ENCODE peak calls at places on chromosomes 7 and 10, in six cellular contexts. A is heart right ventricle, I is cardiac fibroblast, B is GM06990, J is mammary epithelial cell, M is H1. Y is an unnamed sample.

GRCh38 chr7:73876973-73877372 is 16.0 kb downstream of the TMEM270 start:
- DNase-seq in I (no peak), A (no peak), M (no peak), J (no peak), B (no peak), Y (no peak)

GRCh38 chr10:107091126-107091525 is 73.4 kb downstream of the SORCS1 start:
- DNase-seq in I (no peak), M (no peak), A (no peak), B (no peak), J (no peak), Y (no peak)

GRCh38 chr7:47771990-47772360 is 176.3 kb downstream of the PKD1L1 start:
- DNase-seq in I (peak; percentile 32), J (no peak), M (no peak), B (no peak), A (no peak), Y (peak; percentile 16)

GRCh38 chr7:95596183-95597135 is at the start of gene PDK4:
- DNase-seq in B (no peak), A (peak; percentile 95), J (peak; percentile 1), M (peak; percentile 85), I (peak; percentile 74), Y (peak; percentile 88)

GRCh38 chr7:4730276-4730675 is 45.1 kb upstream of the AP5Z1 start:
- DNase-seq in I (no peak), A (no peak), J (no peak), M (no peak), B (no peak), Y (no peak)

GRCh38 chr10:28991738-28992270 is 297.1 kb upstream of the LYZL1 start:
- DNase-seq in A (peak; percentile 32), B (no peak), M (peak; percentile 83), I (peak; percentile 69), J (peak; percentile 31), Y (peak; percentile 71)

GRCh38 chr10:62735464-62736188 is 68.9 kb upstream of the ADO start:
- DNase-seq in J (peak; percentile 50), A (no peak), M (no peak), I (peak; percentile 36), B (peak; percentile 54), Y (peak; percentile 35)

GRCh38 chr10:115082521-115082920 is 10.6 kb upstream of the ATRNL1 start:
- DNase-seq in J (peak; percentile 11), I (peak; percentile 41), M (no peak), A (no peak), B (no peak), Y (peak; percentile 72)

GRCh38 chr10:131195116-131195515 is 116.4 kb downstream of the TCERG1L start:
- DNase-seq in I (no peak), A (no peak), J (no peak), B (no peak), M (peak; percentile 7), Y (no peak)

GRCh38 chr7:150850273-150850672 is 2.0 kb upstream of the AOC1 start:
- DNase-seq in B (no peak), J (no peak), A (no peak), M (no peak), I (no peak), Y (no peak)

GRCh38 chr10:29257106-29257783 is 31.6 kb upstream of the LYZL1 start:
- DNase-seq in I (peak; percentile 93), A (peak; percentile 27), J (peak; percentile 40), M (no peak), B (no peak), Y (peak; percentile 99)

GRCh38 chr7:121515181-121515580 is 119.1 kb upstream of the FAM3C start:
- DNase-seq in J (peak; percentile 82), A (no peak), M (no peak), I (no peak), B (no peak), Y (no peak)

GRCh38 chr10:74869635-74870034 is 43.2 kb downstream of the KAT6B start:
- DNase-seq in J (no peak), A (no peak), M (no peak), I (no peak), B (no peak), Y (no peak)

GRCh38 chr10:12513003-12513365 is 163.6 kb downstream of the CAMK1D start:
- DNase-seq in I (no peak), A (no peak), B (no peak), M (no peak), J (no peak), Y (no peak)

GRCh38 chr10:72333111-72334012 is 21.4 kb downstream of the DNAJB12 start:
- DNase-seq in I (no peak), M (no peak), A (no peak), J (no peak), B (no peak), Y (no peak)

GRCh38 chr10:10499839-10500238 is 517.8 kb upstream of the CELF2 start:
- DNase-seq in M (no peak), J (no peak), A (no peak), B (no peak), I (peak; percentile 82), Y (peak; percentile 77)

GRCh38 chr7:20199015-20199737 is 18.0 kb downstream of the MACC1 start:
- DNase-seq in I (peak; percentile 73), M (no peak), A (no peak), J (peak; percentile 92), B (peak; percentile 68), Y (peak; percentile 84)

GRCh38 chr7:138924551-138925225 is 56.5 kb downstream of the KIAA1549 start:
- DNase-seq in B (no peak), I (no peak), A (no peak), J (no peak), M (no peak), Y (no peak)

GRCh38 chr10:78937800-78938694 is 130.7 kb upstream of the ZMIZ1 start:
- DNase-seq in J (no peak), I (no peak), B (no peak), M (no peak), A (no peak), Y (no peak)

GRCh38 chr10:22849077-22849810 is 78.6 kb upstream of the ARMC3 start:
- DNase-seq in A (peak; percentile 65), I (peak; percentile 64), M (no peak), J (peak; percentile 40), B (no peak), Y (peak; percentile 65)

GRCh38 chr10:95264227-95265051 is 26.4 kb downstream of the PDLIM1 start:
- DNase-seq in M (peak; percentile 52), B (no peak), I (no peak), A (no peak), J (peak; percentile 94), Y (no peak)

GRCh38 chr10:17041626-17042520 is 87.7 kb downstream of the CUBN start:
- DNase-seq in M (no peak), B (no peak), A (no peak), I (peak; percentile 26), J (no peak), Y (no peak)

GRCh38 chr10:6924166-6924565 is 344.1 kb upstream of the PRKCQ start:
- DNase-seq in J (peak; percentile 76), B (no peak), A (no peak), I (peak; percentile 7), M (no peak), Y (no peak)

GRCh38 chr7:18901351-18901750 is 216.1 kb downstream of the TWIST1 start:
- DNase-seq in J (no peak), M (no peak), I (no peak), A (no peak), B (no peak), Y (no peak)

GRCh38 chr10:71713135-71714040 is 6.2 kb downstream of the C10orf105 start:
- DNase-seq in J (peak; percentile 95), I (peak; percentile 87), M (no peak), A (peak; percentile 88), B (no peak), Y (peak; percentile 23)

GRCh38 chr10:50604049-50604640 is 19.6 kb downstream of the SGMS1 start:
- DNase-seq in J (no peak), B (peak; percentile 30), A (no peak), I (no peak), M (no peak), Y (no peak)

GRCh38 chr7:27167170-27167505 is 1.8 kb upstream of the HOXA9 start:
- DNase-seq in A (no peak), J (no peak), M (no peak), I (no peak), B (no peak), Y (no peak)

GRCh38 chr7:115574676-115575291 is 455.8 kb downstream of the TFEC start:
- DNase-seq in M (no peak), I (no peak), J (no peak), B (no peak), A (no peak), Y (no peak)

GRCh38 chr10:110284262-110284661 is 20.5 kb downstream of the SMNDC1 start:
- DNase-seq in I (no peak), A (no peak), B (no peak), J (no peak), M (no peak), Y (no peak)

GRCh38 chr7:117119192-117119924 is 166.1 kb downstream of the ST7 start:
- DNase-seq in I (peak; percentile 90), M (peak; percentile 89), A (peak; percentile 82), J (peak; percentile 57), B (peak; percentile 14), Y (peak; percentile 85)

GRCh38 chr10:105586451-105587098 is 945.5 kb downstream of the SORCS3 start:
- DNase-seq in A (no peak), I (no peak), M (no peak), B (no peak), J (peak; percentile 1), Y (peak; percentile 1)

GRCh38 chr7:1062296-1063294 is 18.2 kb downstream of the GPR146 start:
- DNase-seq in I (no peak), A (no peak), J (no peak), M (no peak), B (peak; percentile 60), Y (no peak)
- TF ChIP-seq CTCF in I (no peak), A (no peak), J (no peak), M (no peak), B (no peak), Y (no peak)

GRCh38 chr7:127588697-127589482 is 679 bp downstream of the ARF5 start:
- DNase-seq in A (peak; percentile 45), B (peak; percentile 52), I (peak; percentile 55), J (peak; percentile 55), M (peak; percentile 84), Y (peak; percentile 59)
- H3K4me3 ChIP-seq in A (peak overlapping the region; percentile 100), B (peak overlapping the region; percentile 89), I (peak overlapping the region; percentile 88), J (peak overlapping the region; percentile 96), M (peak overlapping the region; percentile 87), Y (peak overlapping the region; percentile 89)

DNA sequence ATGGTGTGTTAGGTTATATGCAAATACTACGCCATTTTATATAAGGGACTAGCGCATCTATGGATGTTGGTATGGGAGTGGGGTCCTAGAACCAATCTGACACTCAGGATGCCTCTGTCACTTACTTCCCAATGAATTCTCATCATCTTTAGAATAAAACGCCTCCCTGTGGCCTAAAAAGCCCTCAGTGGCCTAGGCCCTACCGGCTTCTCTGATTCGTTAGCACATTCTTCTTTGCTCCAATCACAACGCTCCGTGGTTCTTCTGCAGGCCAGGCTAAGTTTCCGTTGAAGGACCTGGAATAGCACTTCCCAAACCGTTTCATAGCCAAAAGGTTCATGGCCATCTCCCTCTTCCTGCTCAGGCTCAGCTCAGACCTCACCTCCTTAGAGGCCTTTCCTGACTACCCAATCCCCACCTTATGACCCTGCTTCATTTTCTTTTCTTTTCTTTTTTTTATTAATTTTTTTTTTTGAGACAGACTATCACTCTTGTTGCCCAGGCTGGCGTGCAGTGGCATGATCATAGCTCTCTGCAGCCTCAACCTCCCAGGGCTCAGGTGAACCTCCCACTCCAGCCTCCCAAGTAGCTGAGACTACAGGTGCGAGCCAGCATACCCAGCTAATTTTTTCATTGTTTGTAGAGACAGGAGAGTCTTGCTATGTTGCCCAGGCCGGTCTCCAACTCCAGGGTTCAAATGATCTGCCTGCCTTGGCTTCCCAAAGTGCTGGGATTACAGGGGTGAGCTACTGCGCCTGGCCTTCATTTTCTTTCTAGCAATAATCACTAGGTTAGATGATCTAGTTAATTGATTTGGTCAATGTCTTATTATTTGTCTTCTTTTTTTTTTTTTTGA is 24.5 kb upstream of the YWHAG start:
- DNase-seq in M (peak; percentile 63), I (peak; percentile 42), B (no peak), J (no peak), A (no peak), Y (peak; percentile 34)
- TF ChIP-seq CTCF in M (peak; percentile 39), I (no peak), B (no peak), J (no peak), A (no peak), Y (no peak)

GRCh38 chr7:2821842-2822507 is 22.1 kb downstream of the GNA12 start:
- DNase-seq in M (no peak), J (peak; percentile 79), B (peak; percentile 48), A (no peak), I (peak; percentile 95), Y (peak; percentile 88)
- H3K4me3 ChIP-seq in M (no peak overlapping the region), J (no peak overlapping the region), B (no peak overlapping the region), A (no peak overlapping the region), I (no peak overlapping the region), Y (no peak overlapping the region)